ENCODE peak calls at places on chromosomes 4 and X, in nine cellular contexts. N is psoas muscle, Y is left ventricle myocardium inferior, H is IMR-90, T is lower lobe of right lung, Z is hepatocyte, D is uterus, K is SK-N-SH, S is endothelial cell of umbilical vein. L is an unnamed sample.

GRCh38 chrX:12210196-12210815 is 72.0 kb downstream of the FRMPD4 start:
- DNase-seq in H (peak; percentile 78), T (no peak), K (no peak), N (peak; percentile 13), Z (no peak), Y (peak; percentile 16), S (no peak), D (peak; percentile 62), L (no peak)

GRCh38 chr4:118953276-118953675 is 64.6 kb downstream of the SYNPO2 start:
- DNase-seq in K (no peak), D (no peak), H (no peak), Y (no peak), S (no peak), Z (no peak), N (no peak), T (no peak), L (no peak)

GRCh38 chr4:83964996-83965541 is 429.2 kb downstream of the GPAT3 start:
- DNase-seq in Y (no peak), H (peak; percentile 54), S (no peak), T (no peak), K (no peak), D (no peak), N (no peak), Z (no peak), L (no peak)

GRCh38 chr4:107546637-107547036 is 173.4 kb downstream of the PAPSS1 start:
- DNase-seq in T (no peak), N (no peak), K (no peak), Y (no peak), S (no peak), Z (no peak), D (no peak), H (no peak), L (no peak)

GRCh38 chr4:70954032-70954431 is 39.4 kb upstream of the DCK start:
- DNase-seq in K (no peak), D (no peak), H (peak; percentile 17), N (no peak), Z (no peak), Y (no peak), T (no peak), S (no peak), L (no peak)

GRCh38 chr4:44086753-44087152 is 361.9 kb downstream of the KCTD8 start:
- DNase-seq in T (no peak), Y (no peak), D (no peak), S (no peak), K (no peak), H (no peak), Z (no peak), N (no peak), L (no peak)

GRCh38 chr4:67250497-67250896 is 294.8 kb downstream of the CENPC start:
- DNase-seq in Y (no peak), D (no peak), Z (no peak), S (no peak), T (no peak), H (no peak), K (no peak), N (no peak), L (no peak)

GRCh38 chr4:102627831-102628523 is 126.8 kb downstream of the NFKB1 start:
- DNase-seq in N (no peak), S (peak; percentile 68), Z (no peak), Y (no peak), T (no peak), H (peak; percentile 79), D (no peak), K (no peak), L (no peak)

GRCh38 chr4:161148051-161148450 is 1015.7 kb downstream of the FSTL5 start:
- DNase-seq in K (no peak), Y (no peak), D (no peak), Z (no peak), N (no peak), S (no peak), H (no peak), T (no peak), L (no peak)

GRCh38 chr4:23962462-23962861 is 72.6 kb upstream of the PPARGC1A start:
- DNase-seq in Z (peak; percentile 30), K (no peak), S (no peak), N (no peak), D (no peak), T (no peak), H (no peak), Y (no peak), L (no peak)

GRCh38 chr4:6610856-6611430 is 29.5 kb upstream of the MRFAP1 start:
- DNase-seq in D (no peak), H (no peak), Z (no peak), K (no peak), Y (no peak), T (no peak), N (no peak), S (no peak), L (no peak)
- H3K36me3 ChIP-seq in D (no peaks in the 10 kb centered on the region), H (peaks cover 48% of the 10 kb centered on the region), Z (no peaks in the 10 kb centered on the region), K (peaks cover 9% of the 10 kb centered on the region), Y (peaks cover 76% of the 10 kb centered on the region), T (peaks cover 92% of the 10 kb centered on the region), N (no peaks in the 10 kb centered on the region), S (peaks cover 16% of the 10 kb centered on the region), L (peaks cover 89% of the 10 kb centered on the region)

DNA sequence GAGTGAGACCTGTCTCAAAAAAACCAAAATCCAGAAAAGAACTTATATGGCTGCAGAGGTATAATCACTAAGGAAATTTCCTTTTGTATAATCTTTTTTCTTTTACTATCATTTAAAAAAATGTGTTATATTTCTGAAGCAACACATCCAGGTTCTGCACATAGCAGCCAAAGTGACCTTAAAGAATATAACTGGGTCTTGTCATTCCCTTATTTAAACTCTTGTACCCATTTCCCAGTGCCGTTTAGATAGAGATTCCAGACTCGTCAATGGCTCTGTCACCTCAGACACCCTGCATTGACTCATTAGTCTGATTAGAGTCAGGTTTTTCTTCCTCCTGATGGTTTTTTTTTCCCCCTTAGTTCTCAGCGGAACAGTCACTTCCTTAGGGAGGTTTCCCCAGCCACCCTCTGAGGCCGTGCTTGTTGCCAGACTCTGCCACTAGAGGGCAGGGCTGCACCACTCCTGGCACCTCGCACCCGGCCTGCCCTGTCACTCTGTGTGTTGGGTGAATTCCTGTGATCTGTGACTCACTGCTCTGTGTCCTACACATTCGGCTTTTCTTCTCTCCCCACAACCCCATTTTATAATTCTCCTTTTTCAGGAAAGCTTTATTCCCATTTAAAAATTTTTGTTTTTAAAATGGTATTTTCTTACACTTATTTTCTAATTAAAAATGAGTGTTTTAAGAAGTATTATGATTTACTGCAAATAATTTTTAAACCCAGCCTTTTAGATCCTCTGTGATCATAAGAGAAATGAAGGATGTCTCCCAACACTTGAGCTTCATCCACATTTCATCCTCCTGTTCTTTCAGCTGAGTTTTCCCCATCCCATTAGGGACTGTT is 32.1 kb downstream of the HTT start:
- DNase-seq in S (peak; percentile 97), D (peak; percentile 87), K (peak; percentile 88), N (peak; percentile 88), Z (peak; percentile 93), H (peak; percentile 89), Y (peak; percentile 87), T (peak; percentile 87), L (peak; percentile 69)
- H3K27ac ChIP-seq in S (peak overlapping the region; percentile 66), D (peak overlapping the region; percentile 83), K (peak overlapping the region; percentile 55), N (peak overlapping the region; percentile 62), Z (peak overlapping the region; percentile 65), H (no peak overlapping the region), Y (peak overlapping the region; percentile 58), T (peak overlapping the region; percentile 28), L (peak overlapping the region; percentile 10)

GRCh38 chrX:148537556-148538182 is 37.3 kb downstream of the AFF2 start:
- DNase-seq in Y (no peak), T (no peak), D (no peak), N (no peak), K (no peak), H (no peak), Z (no peak), S (no peak), L (no peak)
- H3K4me3 ChIP-seq in Y (no peak overlapping the region), T (no peak overlapping the region), D (no peak overlapping the region), N (no peak overlapping the region), K (no peak overlapping the region), H (no peak overlapping the region), Z (no peak overlapping the region), S (no peak overlapping the region), L (no peak overlapping the region)

GRCh38 chrX:47196098-47196497 is 2.5 kb downstream of the UBA1 start:
- DNase-seq in T (no peak), H (no peak), Y (no peak), S (no peak), Z (no peak), D (no peak), K (no peak), N (no peak), L (no peak)
- H3K36me3 ChIP-seq in T (peaks cover 33% of the 10 kb centered on the region), H (peaks cover 42% of the 10 kb centered on the region), Y (peaks cover 26% of the 10 kb centered on the region), S (peaks cover 24% of the 10 kb centered on the region), Z (no peaks in the 10 kb centered on the region), D (no peaks in the 10 kb centered on the region), K (peaks cover 50% of the 10 kb centered on the region), N (no peaks in the 10 kb centered on the region), L (peaks cover 30% of the 10 kb centered on the region)

DNA sequence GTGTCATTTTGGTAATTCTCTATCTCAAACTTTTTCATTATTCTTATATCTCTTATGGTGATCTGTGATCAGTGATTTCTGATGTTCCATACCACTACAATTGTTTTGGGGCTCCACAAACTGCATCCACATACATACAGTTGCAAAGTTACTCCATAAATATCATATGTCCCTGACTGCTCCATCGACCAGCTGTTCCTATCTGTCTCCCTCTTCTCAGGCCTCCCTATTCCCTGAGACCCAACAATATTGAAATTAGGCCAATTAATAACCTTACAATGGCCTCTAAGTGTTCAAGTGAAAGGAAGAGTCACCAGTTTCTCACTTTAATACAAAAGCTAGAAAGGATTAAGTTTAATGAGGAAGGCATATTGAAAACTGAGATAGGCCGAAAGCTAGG is 108.7 kb downstream of the ANAPC10 start:
- DNase-seq in K (no peak), Z (no peak), N (no peak), S (no peak), H (no peak), T (no peak), Y (no peak), D (no peak), L (no peak)
- H3K27ac ChIP-seq in K (no peak overlapping the region), Z (no peak overlapping the region), N (no peak overlapping the region), S (no peak overlapping the region), H (no peak overlapping the region), T (no peak overlapping the region), Y (no peak overlapping the region), D (no peak overlapping the region), L (no peak overlapping the region)

GRCh38 chr4:184822356-184822755 is 3.4 kb downstream of the ACSL1 start:
- DNase-seq in H (no peak), N (no peak), S (no peak), T (no peak), Y (no peak), D (no peak), K (no peak), Z (no peak), L (no peak)

GRCh38 chr4:184818216-184818564 is 7.6 kb downstream of the ACSL1 start:
- DNase-seq in K (no peak), N (no peak), S (no peak), D (no peak), Y (no peak), Z (no peak), H (no peak), T (no peak), L (peak; percentile 12)

GRCh38 chr4:184819786-184820185 is 6.0 kb downstream of the ACSL1 start:
- DNase-seq in H (no peak), Z (no peak), D (no peak), Y (no peak), N (no peak), T (no peak), S (no peak), K (no peak), L (no peak)

GRCh38 chr4:184824081-184824775 is 1.5 kb downstream of the ACSL1 start:
- DNase-seq in T (no peak), D (no peak), H (peak; percentile 20), N (no peak), Y (no peak), K (no peak), S (peak; percentile 13), Z (no peak), L (peak; percentile 6)

GRCh38 chr4:184821242-184821641 is 4.5 kb downstream of the ACSL1 start:
- DNase-seq in D (no peak), S (no peak), N (no peak), T (no peak), H (no peak), Z (no peak), Y (no peak), K (no peak), L (no peak)
- H3K4me3 ChIP-seq in D (no peak overlapping the region), S (no peak overlapping the region), N (peak overlapping the region; percentile 23), T (peak overlapping the region; percentile 15), H (no peak overlapping the region), Z (no peak overlapping the region), Y (no peak overlapping the region), K (no peak overlapping the region), L (no peak overlapping the region)

L was measured in CD4-positive, CD25-positive, alpha-beta regulatory T cell.